ENCODE peak calls at places on chromosomes 6 and 20, in nine cellular contexts. D is left ventricle myocardium inferior; K is stimulated activated CD8-positive, alpha-beta memory T cell treated with anti-CD3 and anti-CD28 coated beads, Interleukin-2, amount 100 ng/mL, for 1 hour; Q is skeletal muscle cell; F is nucleus accumbens; R is NCI-H345; V is K562; U is T1000; E is NCI-H2171 treated with DMSO at 0.1 percent for 48 hours. G is an unnamed sample.

GRCh38 chr6:163776549-163777378 is 362.2 kb downstream of the QKI start:
- DNase-seq in D (no peak), R (no peak), Q (no peak), K (no peak), F (no peak), E (no peak), U (no peak), V (no peak), G (no peak)

GRCh38 chr6:106069478-106069877 is 16.7 kb upstream of the PRDM1 start:
- DNase-seq in R (peak), U (no peak), F (no peak), V (peak), Q (peak), D (no peak), K (no peak), E (peak), G (no peak)

GRCh38 chr6:34578445-34579262 is 22.5 kb upstream of the SPDEF start:
- DNase-seq in R (no peak), Q (no peak), K (no peak), U (no peak), D (no peak), E (no peak), V (no peak), F (no peak), G (no peak)

GRCh38 chr20:50152394-50153152 is 950 bp downstream of the PEDS1 start:
- DNase-seq in K (no peak), E (no peak), D (no peak), U (no peak), Q (no peak), V (peak), R (no peak), F (no peak), G (no peak)

GRCh38 chr20:47770931-47771330 is 14.3 kb downstream of the SULF2 start:
- DNase-seq in Q (no peak), D (peak), E (no peak), R (no peak), K (no peak), F (no peak), U (no peak), V (no peak), G (no peak)

GRCh38 chr6:67131827-67132226 is 1424.8 kb upstream of the EYS start:
- DNase-seq in Q (no peak), K (no peak), F (peak), V (no peak), D (no peak), R (no peak), U (no peak), E (no peak), G (no peak)

GRCh38 chr6:17584241-17584803 is 15.8 kb upstream of the FAM8A1 start:
- DNase-seq in U (no peak), R (peak), E (peak), D (no peak), V (peak), K (no peak), Q (peak), F (no peak), G (peak)

GRCh38 chr6:5782783-5783567 is 223.8 kb downstream of the NRN1 start:
- DNase-seq in U (no peak), R (no peak), V (no peak), Q (no peak), D (peak), E (peak), K (no peak), F (no peak), G (no peak)

G was measured in SW 1271.